ENCODE peak calls at places on chromosomes 12 and 14, in four cellular contexts. Z, B, I and D are unnamed samples.

GRCh38 chr14:76023757-76024156 is 38.2 kb downstream of the IFT43 start:
- DNase-seq in Z (no peak), B (no peak), I (no peak), D (no peak)

GRCh38 chr12:14225064-14225463 is 140.4 kb upstream of the ATF7IP start:
- DNase-seq in Z (no peak), B (no peak), I (no peak), D (no peak)

GRCh38 chr12:880656-881055 is 68.8 kb downstream of the RAD52 start:
- DNase-seq in Z (no peak), B (no peak), I (no peak), D (no peak)

GRCh38 chr14:98189077-98189476 is 1082.9 kb downstream of the BCL11B start:
- DNase-seq in Z (peak), B (no peak), I (no peak), D (no peak)

GRCh38 chr14:95490127-95490526 is 26.3 kb downstream of the SYNE3 start:
- DNase-seq in Z (no peak), B (no peak), I (no peak), D (no peak)

GRCh38 chr14:84084056-84084590 is 1445.8 kb upstream of the FLRT2 start:
- DNase-seq in Z (no peak), B (no peak), I (no peak), D (no peak)

GRCh38 chr12:3160081-3160480 is 82.9 kb downstream of the TSPAN9 start:
- DNase-seq in Z (no peak), B (no peak), I (no peak), D (no peak)

GRCh38 chr14:90576981-90577660 is 180.3 kb downstream of the CALM1 start:
- DNase-seq in Z (no peak), B (no peak), I (no peak), D (no peak)

GRCh38 chr12:57124259-57124877 is 3.9 kb upstream of the LRP1 start:
- DNase-seq in Z (peak), B (no peak), I (peak), D (peak)

GRCh38 chr14:100056964-100057817 is 8.0 kb upstream of the EVL start:
- DNase-seq in Z (peak), B (no peak), I (no peak), D (peak)

GRCh38 chr14:37114559-37114958 is 57.8 kb downstream of the SLC25A21 start:
- DNase-seq in Z (no peak), B (no peak), I (no peak), D (no peak)

GRCh38 chr12:2322554-2323120 is 269.9 kb downstream of the CACNA1C start:
- DNase-seq in Z (no peak), B (no peak), I (no peak), D (no peak)

GRCh38 chr12:132300789-132301722 is 28.3 kb downstream of the GALNT9 start:
- DNase-seq in Z (no peak), B (no peak), I (no peak), D (no peak)

GRCh38 chr14:94679941-94680340 is 67.8 kb downstream of the SERPINA3 start:
- DNase-seq in Z (no peak), B (no peak), I (no peak), D (no peak)

GRCh38 chr14:36383674-36384421 is 63.4 kb upstream of the MBIP start:
- DNase-seq in Z (no peak), B (no peak), I (no peak), D (no peak)

GRCh38 chr14:55583942-55584468 is 4.0 kb downstream of the KTN1 start:
- DNase-seq in Z (no peak), B (no peak), I (no peak), D (no peak)

GRCh38 chr12:21851151-21851550 is 76.6 kb upstream of the KCNJ8 start:
- DNase-seq in Z (no peak), B (no peak), I (no peak), D (no peak)

GRCh38 chr14:61280092-61280525 is 1.0 kb downstream of the TMEM30B start:
- DNase-seq in Z (peak), B (no peak), I (no peak), D (no peak)

GRCh38 chr12:79023784-79024183 is 159.2 kb downstream of the SYT1 start:
- DNase-seq in Z (no peak), B (no peak), I (no peak), D (no peak)

DNA sequence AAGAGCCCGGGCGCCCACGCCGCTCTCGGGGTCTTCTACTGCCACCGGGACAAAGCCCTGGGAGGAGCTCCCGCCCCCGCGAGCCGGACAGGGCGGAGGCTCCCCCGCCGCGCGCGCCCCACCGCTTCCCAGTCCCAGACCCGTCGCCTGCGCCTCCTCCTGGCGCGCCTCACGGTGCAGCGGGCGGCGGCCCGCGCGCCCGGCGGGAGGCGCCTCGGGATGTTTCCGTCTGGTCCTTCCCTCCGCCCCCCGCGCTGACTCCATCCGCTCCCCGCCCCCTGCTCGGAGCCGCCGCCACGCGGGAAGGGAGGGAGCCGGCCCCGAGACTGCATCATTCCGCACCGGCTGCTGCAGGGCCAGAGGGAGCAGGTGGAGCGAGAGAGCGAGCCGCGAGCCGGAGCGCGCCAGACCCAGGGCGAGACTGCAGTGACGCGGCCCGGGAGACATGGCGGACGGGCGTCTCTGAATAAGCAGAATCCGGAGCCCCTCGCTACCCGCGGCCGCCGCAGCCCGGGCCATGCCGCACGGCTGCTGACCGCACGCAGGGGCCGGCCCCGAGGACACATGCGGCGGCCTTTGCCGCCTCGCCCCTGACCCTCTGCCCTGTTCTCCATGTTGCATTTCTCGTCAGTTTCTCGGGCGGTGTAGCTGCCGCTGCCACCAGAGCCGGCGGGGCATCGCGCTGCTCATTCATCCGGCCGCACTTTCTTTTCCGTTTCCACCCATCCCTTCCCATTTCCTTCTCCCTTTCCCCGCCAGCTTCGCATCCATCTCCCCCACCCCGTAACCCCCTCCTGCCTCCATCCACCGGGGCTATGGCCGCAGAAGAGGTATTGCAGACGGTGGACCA is at the start of gene BICD1:
- DNase-seq in Z (peak), B (peak), I (peak), D (peak)
- TF ChIP-seq CTCF in Z (peak), B (no peak), I (peak), D (peak)

GRCh38 chr12:59808317-59808910 is 212.6 kb downstream of the SLC16A7 start:
- DNase-seq in Z (peak), B (no peak), I (no peak), D (peak)
- TF ChIP-seq CTCF in Z (peak), B (peak), I (peak), D (peak)

GRCh38 chr12:70920891-70921290 is 353 bp upstream of the PTPRR start:
- DNase-seq in Z (no peak), B (no peak), I (no peak), D (no peak)
- TF ChIP-seq CTCF in Z (no peak), B (no peak), I (no peak), D (no peak)

GRCh38 chr12:89450922-89451321 is 73.7 kb downstream of the GALNT4 start:
- DNase-seq in Z (no peak), B (no peak), I (no peak), D (no peak)

GRCh38 chr12:89451876-89452275 is 72.7 kb downstream of the GALNT4 start:
- DNase-seq in Z (no peak), B (no peak), I (peak), D (no peak)

GRCh38 chr12:89453579-89453978 is 71.0 kb downstream of the GALNT4 start:
- DNase-seq in Z (no peak), B (no peak), I (no peak), D (no peak)

GRCh38 chr12:89454080-89454848 is 70.3 kb downstream of the GALNT4 start:
- DNase-seq in Z (no peak), B (no peak), I (no peak), D (no peak)

GRCh38 chr12:89453121-89453520 is 71.5 kb downstream of the GALNT4 start:
- DNase-seq in Z (no peak), B (no peak), I (no peak), D (no peak)
- TF ChIP-seq CTCF in Z (no peak), B (no peak), I (no peak), D (no peak)

DNA sequence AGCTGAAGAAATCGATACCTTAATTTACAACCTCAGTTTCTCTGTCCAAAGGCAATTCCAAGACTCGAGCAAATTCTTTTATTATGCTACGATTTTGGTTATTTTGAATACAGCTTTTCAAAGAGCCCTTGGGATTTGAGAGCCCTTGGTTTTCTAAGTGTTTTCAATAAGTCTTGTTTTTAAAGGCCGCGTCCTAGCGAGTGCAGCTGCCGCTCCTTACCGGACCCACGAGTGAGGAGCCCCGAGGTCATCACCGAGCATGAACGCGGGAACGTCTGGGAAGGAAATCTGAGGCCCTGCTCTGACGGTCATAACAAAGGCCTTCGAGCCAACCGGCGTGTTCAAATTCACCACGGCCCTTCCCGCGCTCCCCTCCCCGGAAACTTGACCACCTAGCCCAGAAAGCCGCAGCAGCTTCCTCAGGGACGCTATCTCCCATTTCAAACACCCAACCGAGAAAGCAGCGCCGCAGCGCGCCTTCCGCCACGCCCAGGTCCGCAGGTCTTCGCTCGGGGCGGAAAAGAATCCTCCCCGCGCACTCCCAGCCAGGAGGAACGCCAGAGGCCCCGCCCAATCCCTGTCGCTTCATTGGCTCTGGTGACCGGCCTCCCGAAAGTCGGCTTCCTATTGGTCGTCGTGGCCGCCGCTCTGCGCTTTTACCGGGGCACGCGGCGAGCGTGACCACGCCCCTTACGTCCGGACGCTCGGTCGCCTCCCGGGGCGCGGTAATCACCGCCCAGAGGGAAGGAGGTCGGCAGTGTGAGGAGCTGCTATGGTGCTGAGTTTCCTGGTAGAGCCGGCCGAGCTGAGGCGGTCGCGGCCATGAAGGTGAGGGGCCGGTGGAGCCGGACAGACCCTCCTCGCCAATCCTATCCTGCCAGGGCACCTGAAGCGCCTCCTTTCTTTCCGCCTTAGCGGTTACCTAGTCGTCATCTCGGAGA is at the start of gene RNF34:
- DNase-seq in Z (peak), B (peak), I (peak), D (peak)
- TF ChIP-seq CTCF in Z (no peak), B (no peak), I (peak), D (no peak)

GRCh38 chr12:89708793-89709156 is at the start of gene ATP2B1:
- DNase-seq in Z (peak), B (peak), I (peak), D (peak)
- TF ChIP-seq CTCF in Z (no peak), B (peak), I (no peak), D (no peak)

GRCh38 chr12:31951008-31951407 is 8.2 kb upstream of the RESF1 start:
- DNase-seq in Z (peak), B (no peak), I (no peak), D (no peak)
- TF ChIP-seq CTCF in Z (no peak), B (no peak), I (no peak), D (no peak)

GRCh38 chr12:53740130-53740491 is 11.7 kb downstream of the CISTR start:
- DNase-seq in Z (no peak), B (no peak), I (no peak), D (no peak)
- TF ChIP-seq CTCF in Z (no peak), B (no peak), I (no peak), D (no peak)

GRCh38 chr14:66610154-66610563 is 102.2 kb downstream of the GPHN start:
- DNase-seq in Z (no peak), B (no peak), I (no peak), D (no peak)
- TF ChIP-seq CTCF in Z (peak), B (peak), I (no peak), D (peak)

GRCh38 chr14:53663709-53664108 is 292.9 kb downstream of the BMP4 start:
- DNase-seq in Z (no peak), B (no peak), I (peak), D (no peak)
- TF ChIP-seq CTCF in Z (no peak), B (no peak), I (peak), D (no peak)